ENCODE peak calls at places on chromosome 17, in nine cellular contexts. X is endothelial cell of umbilical vein, F is H1, O is cardiac muscle cell, R is HCT116, Q is IMR-90, L is breast epithelium, G is kidney, A is pancreas. C is an unnamed sample.
A peak's percentile ranks its signal among the peaks of the same experiment; 100 is the strongest.

GRCh38 chr17:36823850-36824677 is 113.2 kb upstream of the LHX1 start:
- DNase-seq in X (no peak), F (no peak), O (no peak), R (no peak), Q (no peak), L (no peak), G (no peak), A (no peak), C (no peak)

GRCh38 chr17:72332367-72332766 is 211.5 kb downstream of the SOX9 start:
- DNase-seq in X (no peak), F (no peak), O (no peak), R (no peak), Q (peak; percentile 27), L (no peak), G (no peak), A (peak; percentile 5), C (no peak)

GRCh38 chr17:32822996-32823395 is 53.9 kb downstream of the MYO1D start:
- DNase-seq in X (peak; percentile 31), F (no peak), O (peak; percentile 18), R (no peak), Q (no peak), L (no peak), G (no peak), A (no peak), C (no peak)

GRCh38 chr17:5135726-5136579 is 20.1 kb downstream of the USP6 start:
- DNase-seq in X (no peak), F (peak; percentile 22), O (no peak), R (no peak), Q (no peak), L (no peak), G (no peak), A (no peak), C (no peak)

GRCh38 chr17:17495448-17496188 is 577 bp downstream of the RASD1 start:
- DNase-seq in X (peak; percentile 64), F (peak; percentile 67), O (no peak), R (no peak), Q (peak; percentile 4), L (no peak), G (peak; percentile 88), A (peak; percentile 75), C (no peak)

GRCh38 chr17:31250229-31250628 is 46.8 kb downstream of the OMG start:
- DNase-seq in X (peak; percentile 20), F (no peak), O (no peak), R (no peak), Q (no peak), L (no peak), G (no peak), A (no peak), C (no peak)

GRCh38 chr17:42180411-42180921 is 476 bp downstream of the KCNH4 start:
- DNase-seq in X (no peak), F (peak; percentile 75), O (no peak), R (no peak), Q (no peak), L (no peak), G (no peak), A (no peak), C (no peak)

GRCh38 chr17:55421179-55421934 is at the start of gene MMD:
- DNase-seq in X (no peak), F (peak; percentile 83), O (no peak), R (no peak), Q (no peak), L (peak; percentile 32), G (peak; percentile 85), A (peak; percentile 70), C (no peak)

GRCh38 chr17:1639549-1639948 is 6.0 kb downstream of the SCARF1 start:
- DNase-seq in X (no peak), F (no peak), O (no peak), R (no peak), Q (no peak), L (no peak), G (no peak), A (no peak), C (peak; percentile 81)

DNA sequence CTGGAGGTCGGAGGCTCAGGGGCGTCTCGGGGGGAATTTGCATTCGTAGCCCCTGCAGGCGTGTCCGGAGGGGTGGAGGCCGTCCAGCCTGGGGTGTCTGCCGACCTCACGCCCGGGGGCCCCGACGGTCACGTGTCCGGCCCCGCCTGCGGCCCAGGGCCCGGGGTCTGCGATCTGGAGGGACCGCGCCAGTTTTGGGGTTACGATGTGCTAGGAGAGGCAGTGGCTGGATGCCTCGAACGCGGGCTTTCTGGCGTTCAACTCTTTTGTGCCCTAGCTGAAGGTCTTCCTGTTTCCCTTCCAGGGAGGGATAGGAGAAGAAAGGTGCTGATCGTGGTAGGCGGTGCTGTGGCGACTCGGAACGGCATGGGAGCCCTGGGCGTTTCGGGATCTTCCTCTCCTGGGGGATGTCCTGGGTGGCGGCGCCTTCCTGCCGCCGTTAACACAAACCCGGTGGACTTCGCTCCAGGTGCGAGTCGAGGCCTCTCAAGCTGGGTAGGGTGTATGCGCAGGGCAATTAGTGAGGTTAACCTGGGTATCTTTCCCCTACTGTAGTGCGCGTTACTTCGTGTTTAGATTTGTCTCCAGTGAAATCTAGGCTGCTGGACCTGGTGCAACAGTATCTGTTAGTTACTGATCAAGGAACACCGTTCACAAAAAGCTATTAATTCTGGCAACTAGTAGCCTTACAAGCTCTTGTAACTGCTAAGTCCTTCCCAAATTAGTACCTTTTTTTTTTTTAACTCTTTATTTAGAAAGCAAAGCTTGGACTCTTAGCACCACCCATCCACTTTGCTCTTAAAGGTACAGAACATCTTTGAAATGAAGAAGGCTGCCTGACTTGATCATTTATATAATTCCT is 1.3 kb downstream of the AKAP1 start:
- DNase-seq in X (peak; percentile 33), F (peak; percentile 63), O (no peak), R (no peak), Q (peak; percentile 8), L (no peak), G (peak; percentile 84), A (peak; percentile 66), C (peak; percentile 43)
- TF ChIP-seq CTCF in X (no peak), F (no peak), O (no peak), R (no peak), Q (no peak), L (no peak), G (no peak), A (no peak), C (no peak)

DNA sequence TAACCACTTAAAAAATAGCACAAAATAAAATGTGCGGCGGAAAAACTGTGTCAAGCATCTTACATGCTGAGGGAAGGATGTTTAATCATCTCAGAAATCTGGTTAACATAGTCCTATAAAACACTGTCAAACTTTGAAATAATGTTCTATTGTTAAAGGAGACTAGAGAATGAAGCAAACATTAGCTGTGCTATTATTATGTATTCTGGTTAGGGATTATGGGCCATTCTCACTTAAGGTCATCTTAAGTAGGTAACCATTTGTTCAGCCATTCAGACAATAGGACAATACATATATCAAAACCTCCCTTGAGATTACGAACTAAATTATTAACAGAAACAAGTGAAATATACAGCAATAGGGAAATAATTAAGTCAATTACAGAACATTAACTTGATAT is 24.7 kb downstream of the GRB2 start:
- DNase-seq in X (no peak), F (no peak), O (no peak), R (no peak), Q (no peak), L (no peak), G (no peak), A (no peak), C (no peak)
- H3K27ac ChIP-seq in X (no peak overlapping the region), F (no peak overlapping the region), O (no peak overlapping the region), R (no peak overlapping the region), Q (no peak overlapping the region), L (no peak overlapping the region), G (no peak overlapping the region), A (no peak overlapping the region), C (peak overlapping the region; percentile 13)

DNA sequence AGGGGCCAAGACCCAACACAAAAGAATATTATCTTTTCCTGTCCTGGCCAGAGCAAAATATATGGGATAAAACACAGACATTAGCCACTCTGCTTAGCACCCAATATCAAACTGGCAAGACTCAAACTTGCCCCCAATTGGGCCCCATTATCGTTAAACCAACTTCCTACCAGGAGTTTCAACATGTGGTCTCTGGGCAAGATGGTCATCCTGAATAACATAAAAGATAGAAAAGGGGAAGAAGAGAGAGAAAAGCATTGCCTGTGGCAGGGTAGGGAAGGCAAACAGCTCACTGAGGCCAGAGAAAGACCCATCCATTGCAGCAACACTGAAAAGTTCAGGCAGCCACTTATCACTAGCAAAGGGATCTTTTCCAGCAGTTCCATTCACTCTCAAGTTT is 502.1 kb downstream of the KIF2B start:
- DNase-seq in X (no peak), F (no peak), O (no peak), R (no peak), Q (no peak), L (no peak), G (no peak), A (no peak), C (no peak)
- H3K9me3 ChIP-seq in X (peaks cover 5% of the 10 kb centered on the region), F (peaks cover 5% of the 10 kb centered on the region), O (no peaks in the 10 kb centered on the region), R (peaks cover 36% of the 10 kb centered on the region), Q (peaks cover 4% of the 10 kb centered on the region), L (peaks cover 10% of the 10 kb centered on the region), G (no peaks in the 10 kb centered on the region), A (no peaks in the 10 kb centered on the region), C (peaks cover 45% of the 10 kb centered on the region)

GRCh38 chr17:65558311-65558682 is 3.2 kb downstream of the AXIN2 start:
- DNase-seq in X (no peak), F (no peak), O (no peak), R (no peak), Q (no peak), L (no peak), G (no peak), A (no peak), C (no peak)

GRCh38 chr17:65556910-65557348 is 4.5 kb downstream of the AXIN2 start:
- DNase-seq in X (no peak), F (no peak), O (no peak), R (no peak), Q (no peak), L (no peak), G (no peak), A (no peak), C (no peak)

GRCh38 chr17:65557349-65558310 is 3.8 kb downstream of the AXIN2 start:
- DNase-seq in X (no peak), F (no peak), O (peak; percentile 73), R (peak; percentile 88), Q (peak; percentile 55), L (no peak), G (no peak), A (no peak), C (no peak)

GRCh38 chr17:65554568-65555223 is 6.8 kb downstream of the AXIN2 start:
- DNase-seq in X (no peak), F (no peak), O (no peak), R (no peak), Q (peak; percentile 17), L (no peak), G (no peak), A (peak; percentile 41), C (no peak)

DNA sequence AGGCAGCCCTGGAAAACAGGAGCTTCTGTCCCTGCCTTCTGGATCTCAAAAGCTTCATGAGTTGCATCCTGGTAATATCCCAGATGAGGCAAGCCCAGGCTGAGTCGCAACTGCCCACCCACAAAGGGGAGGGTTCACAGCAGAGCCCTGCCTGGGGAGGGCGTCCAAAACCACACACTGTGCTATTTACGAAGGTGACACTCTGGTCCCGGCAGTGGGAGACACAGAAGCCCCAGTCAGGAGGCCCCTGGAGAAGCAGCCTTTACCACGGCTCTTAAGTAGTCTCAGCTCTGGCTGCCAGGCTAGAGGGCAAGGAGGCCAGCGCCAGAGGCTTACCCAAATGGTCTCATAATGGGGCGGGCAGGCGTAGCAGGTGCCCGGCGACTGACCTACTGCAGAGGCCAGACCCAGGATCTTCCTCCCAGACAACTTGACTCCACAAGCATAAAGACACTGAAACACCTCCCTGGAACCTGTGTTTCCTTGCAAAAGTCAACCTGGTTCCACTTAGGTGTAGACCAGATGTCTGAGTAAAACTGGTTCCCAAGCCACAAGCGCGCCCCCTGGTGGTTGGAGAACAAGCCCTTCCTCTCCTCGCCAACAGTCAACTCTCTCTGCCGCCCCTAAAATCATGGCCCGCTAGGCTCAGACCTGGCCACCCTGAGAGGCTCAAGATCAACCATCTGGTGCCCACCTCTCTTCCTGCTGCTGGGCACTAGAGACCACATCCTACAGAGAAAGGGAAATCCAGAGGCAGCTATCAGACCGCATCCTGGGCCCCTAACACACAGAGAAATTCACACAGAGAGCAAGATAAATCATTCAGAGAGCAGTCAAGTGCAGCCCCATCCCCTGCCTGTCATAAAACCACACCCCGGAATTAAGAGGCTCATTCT is 5.2 kb downstream of the AXIN2 start:
- DNase-seq in X (peak; percentile 21), F (peak; percentile 96), O (peak; percentile 78), R (peak; percentile 66), Q (peak; percentile 50), L (peak; percentile 58), G (peak; percentile 92), A (peak; percentile 100), C (peak; percentile 87)
- TF ChIP-seq CTCF in X (peak; percentile 79), F (peak; percentile 86), O (peak; percentile 87), R (peak; percentile 99), Q (peak; percentile 62), L (peak; percentile 67), G (peak; percentile 78), A (peak; percentile 64), C (peak; percentile 82)